ENCODE peak calls at places on chromosomes 4 and X, in four cellular contexts. C, N, I and Q are unnamed samples.

GRCh38 chr4:94507708-94508107 is 56.0 kb downstream of the PDLIM5 start:
- DNase-seq in N (peak; percentile 23), C (no peak), I (peak; percentile 43), Q (no peak)

GRCh38 chr4:8648816-8649630 is 56.5 kb downstream of the CPZ start:
- DNase-seq in C (no peak), N (no peak), I (no peak), Q (no peak)

GRCh38 chr4:138222041-138222440 is 20.1 kb downstream of the SLC7A11 start:
- DNase-seq in C (no peak), N (no peak), I (no peak), Q (peak; percentile 7)

GRCh38 chr4:116839826-116840225 is 245.6 kb downstream of the TRAM1L1 start:
- DNase-seq in N (no peak), C (no peak), I (no peak), Q (no peak)

GRCh38 chr4:66927937-66928336 is 617.4 kb downstream of the CENPC start:
- DNase-seq in C (no peak), I (no peak), N (no peak), Q (no peak)

GRCh38 chr4:183328832-183329231 is 6.6 kb upstream of the CLDN24 start:
- DNase-seq in C (no peak), I (no peak), N (peak; percentile 65), Q (no peak)

GRCh38 chr4:69071286-69071685 is 25.0 kb upstream of the UGT2B7 start:
- DNase-seq in N (no peak), C (no peak), I (no peak), Q (no peak)

GRCh38 chr4:123892368-123892961 is 495.9 kb downstream of the SPRY1 start:
- DNase-seq in C (no peak), N (no peak), I (no peak), Q (no peak)

GRCh38 chr4:111798840-111799239 is 346.4 kb upstream of the FAM241A start:
- DNase-seq in N (no peak), I (no peak), C (no peak), Q (peak; percentile 23)

GRCh38 chrX:10656214-10656613 is 35.8 kb upstream of the MID1 start:
- DNase-seq in N (no peak), C (no peak), I (no peak), Q (no peak)

GRCh38 chr4:168152837-168153500 is 60.6 kb downstream of the ANXA10 start:
- DNase-seq in N (no peak), I (no peak), C (no peak), Q (no peak)

GRCh38 chrX:13250831-13251612 is 68.8 kb downstream of the ATXN3L start:
- DNase-seq in I (no peak), N (no peak), C (no peak), Q (no peak)

GRCh38 chr4:89161841-89162240 is 50.5 kb downstream of the TIGD2 start:
- DNase-seq in I (no peak), C (no peak), N (no peak), Q (no peak)

GRCh38 chr4:79650794-79651431 is 242.9 kb upstream of the GK2 start:
- DNase-seq in N (no peak), I (no peak), C (no peak), Q (no peak)

GRCh38 chr4:81786770-81787169 is 315.1 kb upstream of the RASGEF1B start:
- DNase-seq in C (no peak), I (no peak), N (no peak), Q (no peak)

GRCh38 chr4:42331914-42332368 is 65.3 kb upstream of the SHISA3 start:
- DNase-seq in C (no peak), N (no peak), I (no peak), Q (no peak)

GRCh38 chrX:12237131-12237530 is 98.9 kb downstream of the FRMPD4 start:
- DNase-seq in N (no peak), C (no peak), I (no peak), Q (no peak)

GRCh38 chr4:151331276-151332042 is 6.1 kb upstream of the SH3D19 start:
- DNase-seq in I (no peak), C (no peak), N (peak; percentile 20), Q (no peak)

GRCh38 chr4:166065324-166065723 is 192.3 kb downstream of the TLL1 start:
- DNase-seq in N (no peak), C (no peak), I (no peak), Q (no peak)

GRCh38 chrX:41875142-41875541 is 48.2 kb downstream of the CASK start:
- DNase-seq in C (no peak), I (no peak), N (no peak), Q (no peak)

GRCh38 chrX:70313503-70313902 is 23.6 kb downstream of the KIF4A start:
- DNase-seq in C (no peak), N (no peak), I (no peak), Q (no peak)

GRCh38 chr4:100782356-100782755 is 264.5 kb upstream of the EMCN start:
- DNase-seq in I (no peak), N (no peak), C (no peak), Q (no peak)

GRCh38 chr4:163332526-163333405 is at the start of gene NPY1R:
- DNase-seq in I (peak; percentile 70), C (peak; percentile 78), N (peak; percentile 24), Q (peak; percentile 78)

GRCh38 chr4:108113229-108113628 is 55.5 kb downstream of the LEF1 start:
- DNase-seq in N (no peak), I (no peak), C (no peak), Q (no peak)

GRCh38 chrX:106927700-106928099 is 7.5 kb downstream of the CLDN2 start:
- DNase-seq in C (no peak), I (no peak), N (peak; percentile 25), Q (no peak)

GRCh38 chr4:64784125-64784524 is 374.9 kb upstream of the TECRL start:
- DNase-seq in N (no peak), C (no peak), I (no peak), Q (no peak)

GRCh38 chrX:150680974-150681373 is 12.2 kb upstream of the MTMR1 start:
- DNase-seq in I (peak; percentile 33), C (no peak), N (peak; percentile 7), Q (peak; percentile 22)

GRCh38 chr4:99120501-99120900 is 23.6 kb downstream of the ADH4 start:
- DNase-seq in C (no peak), I (no peak), N (no peak), Q (no peak)

GRCh38 chrX:38220024-38220935 is at the start of gene SRPX:
- DNase-seq in N (no peak), I (peak; percentile 49), C (peak; percentile 37), Q (peak; percentile 60)
- TF ChIP-seq ELF4 in N (no peak), I (no peak), C (no peak), Q (no peak)

GRCh38 chrX:1452497-1453389 is at the start of gene ASMTL:
- DNase-seq in C (peak; percentile 100), N (peak; percentile 93), I (peak; percentile 96), Q (peak; percentile 99)

GRCh38 chrX:1453951-1454785 is 1.5 kb upstream of the ASMTL start:
- DNase-seq in I (peak; percentile 66), N (peak; percentile 70), C (peak; percentile 93), Q (peak; percentile 83)

GRCh38 chrX:1451676-1452496 is 823 bp downstream of the ASMTL start:
- DNase-seq in N (no peak), C (no peak), I (no peak), Q (no peak)

GRCh38 chrX:1451251-1451675 is 1.4 kb downstream of the ASMTL start:
- DNase-seq in C (no peak), I (no peak), N (no peak), Q (no peak)

GRCh38 chrX:1453390-1453783 is 678 bp upstream of the ASMTL start:
- DNase-seq in I (no peak), N (no peak), C (no peak), Q (no peak)
- TF ChIP-seq ELF4 in I (no peak), N (no peak), C (no peak), Q (no peak)

DNA sequence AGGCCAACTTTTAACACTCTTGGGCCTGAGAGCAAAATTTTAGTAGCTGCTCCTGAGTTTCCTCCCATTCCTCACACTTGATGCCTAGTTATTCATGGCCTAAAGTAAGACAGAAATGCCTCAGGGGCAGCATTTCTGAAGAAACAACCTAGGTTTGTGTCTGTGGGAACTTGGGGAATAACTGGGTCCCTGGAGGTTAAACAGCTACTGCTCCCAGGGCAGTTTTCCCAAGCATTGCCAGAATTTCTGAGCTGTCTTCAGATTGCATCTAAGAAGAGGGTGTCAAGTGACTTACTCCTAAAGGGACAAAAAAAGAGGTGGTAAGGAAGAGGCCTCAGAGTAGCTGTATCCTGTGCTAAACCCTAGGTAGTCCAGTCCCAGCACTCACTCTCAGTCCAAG is 130.8 kb upstream of the ACSL4 start:
- DNase-seq in C (no peak), I (no peak), N (no peak), Q (no peak)
- TF ChIP-seq ELF4 in C (no peak), I (no peak), N (no peak), Q (no peak)

DNA sequence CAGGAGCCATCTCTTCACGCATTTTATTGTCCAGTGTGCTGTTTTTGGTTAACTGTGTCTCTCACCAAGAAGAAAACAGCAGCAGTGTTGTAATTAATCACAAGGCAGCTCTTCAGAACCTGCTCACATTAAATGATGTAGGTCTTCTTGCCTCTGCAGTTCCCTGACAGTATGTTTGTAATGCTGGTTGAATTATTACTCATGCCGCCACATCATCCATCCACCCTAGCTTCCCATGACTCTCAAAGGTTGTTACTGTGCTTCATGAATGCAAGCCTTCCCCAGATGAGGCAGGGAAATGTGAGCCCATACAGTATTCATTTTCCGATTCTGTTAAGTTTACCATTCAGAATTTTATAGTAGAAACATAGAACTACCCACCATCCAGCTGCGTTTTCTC is 17.4 kb downstream of the TLR10 start:
- DNase-seq in I (no peak), N (no peak), C (no peak), Q (no peak)
- TF ChIP-seq ELF4 in I (no peak), N (no peak), C (no peak), Q (no peak)